ENCODE peak calls at places on chromosome 5, in ten cellular contexts. One of them, this sample, is unnamed.

GRCh38 chr5:157545911-157546310 is 29.7 kb downstream of the ADAM19 start:
- DNase-seq in epithelial cell of esophagus: no peak
- DNase-seq in posterior vena cava: no peak
- DNase-seq in epithelial cell of prostate: no peak
- DNase-seq in dermis blood vessel endothelial cell: no peak
- DNase-seq in activated CD8-positive, alpha-beta memory T cell treated with anti-CD3 and anti-CD28 coated beads for 1 hour: no peak
- DNase-seq in NCI-H1694: no peak
- DNase-seq in mucosa of descending colon: no peak
- DNase-seq in GM04503: no peak
- DNase-seq in fibroblast of villous mesenchyme: no peak
- DNase-seq in this sample: no peak

GRCh38 chr5:156534086-156534485 is 207.1 kb downstream of the SGCD start:
- DNase-seq in dermis blood vessel endothelial cell: no peak
- DNase-seq in GM04503: no peak
- DNase-seq in epithelial cell of esophagus: no peak
- DNase-seq in NCI-H1694: no peak
- DNase-seq in mucosa of descending colon: no peak
- DNase-seq in posterior vena cava: no peak
- DNase-seq in activated CD8-positive, alpha-beta memory T cell treated with anti-CD3 and anti-CD28 coated beads for 1 hour: no peak
- DNase-seq in fibroblast of villous mesenchyme: no peak
- DNase-seq in epithelial cell of prostate: no peak
- DNase-seq in this sample: no peak

GRCh38 chr5:98402130-98402529 is 371.3 kb upstream of the RGMB start:
- DNase-seq in mucosa of descending colon: no peak
- DNase-seq in epithelial cell of prostate: no peak
- DNase-seq in activated CD8-positive, alpha-beta memory T cell treated with anti-CD3 and anti-CD28 coated beads for 1 hour: no peak
- DNase-seq in GM04503: no peak
- DNase-seq in epithelial cell of esophagus: peak; percentile 54
- DNase-seq in fibroblast of villous mesenchyme: no peak
- DNase-seq in dermis blood vessel endothelial cell: no peak
- DNase-seq in NCI-H1694: no peak
- DNase-seq in posterior vena cava: no peak
- DNase-seq in this sample: no peak

GRCh38 chr5:2093859-2094615 is 211.3 kb upstream of the IRX4 start:
- DNase-seq in dermis blood vessel endothelial cell: peak; percentile 67
- DNase-seq in mucosa of descending colon: no peak
- DNase-seq in NCI-H1694: no peak
- DNase-seq in posterior vena cava: peak; percentile 88
- DNase-seq in activated CD8-positive, alpha-beta memory T cell treated with anti-CD3 and anti-CD28 coated beads for 1 hour: no peak
- DNase-seq in GM04503: peak; percentile 11
- DNase-seq in fibroblast of villous mesenchyme: peak; percentile 80
- DNase-seq in epithelial cell of esophagus: peak; percentile 82
- DNase-seq in epithelial cell of prostate: no peak
- DNase-seq in this sample: no peak

GRCh38 chr5:5231576-5231975 is 91.4 kb downstream of the ADAMTS16 start:
- DNase-seq in posterior vena cava: no peak
- DNase-seq in epithelial cell of prostate: no peak
- DNase-seq in NCI-H1694: no peak
- DNase-seq in activated CD8-positive, alpha-beta memory T cell treated with anti-CD3 and anti-CD28 coated beads for 1 hour: no peak
- DNase-seq in GM04503: no peak
- DNase-seq in fibroblast of villous mesenchyme: no peak
- DNase-seq in mucosa of descending colon: no peak
- DNase-seq in dermis blood vessel endothelial cell: no peak
- DNase-seq in epithelial cell of esophagus: no peak
- DNase-seq in this sample: no peak

GRCh38 chr5:141598389-141599360 is 20.1 kb downstream of the DIAPH1 start:
- DNase-seq in epithelial cell of prostate: no peak
- DNase-seq in GM04503: peak; percentile 37
- DNase-seq in mucosa of descending colon: no peak
- DNase-seq in fibroblast of villous mesenchyme: peak; percentile 13
- DNase-seq in epithelial cell of esophagus: no peak
- DNase-seq in NCI-H1694: no peak
- DNase-seq in activated CD8-positive, alpha-beta memory T cell treated with anti-CD3 and anti-CD28 coated beads for 1 hour: no peak
- DNase-seq in dermis blood vessel endothelial cell: peak; percentile 9
- DNase-seq in posterior vena cava: no peak
- DNase-seq in this sample: no peak

GRCh38 chr5:76733049-76733417 is 17.1 kb downstream of the F2R start:
- DNase-seq in mucosa of descending colon: peak; percentile 33
- DNase-seq in NCI-H1694: no peak
- DNase-seq in posterior vena cava: no peak
- DNase-seq in GM04503: no peak
- DNase-seq in fibroblast of villous mesenchyme: no peak
- DNase-seq in dermis blood vessel endothelial cell: no peak
- DNase-seq in epithelial cell of prostate: no peak
- DNase-seq in activated CD8-positive, alpha-beta memory T cell treated with anti-CD3 and anti-CD28 coated beads for 1 hour: no peak
- DNase-seq in epithelial cell of esophagus: no peak
- DNase-seq in this sample: no peak

GRCh38 chr5:102090770-102091169 is 205.3 kb downstream of the SLCO4C1 start:
- DNase-seq in fibroblast of villous mesenchyme: no peak
- DNase-seq in NCI-H1694: peak; percentile 7
- DNase-seq in epithelial cell of esophagus: peak; percentile 1
- DNase-seq in dermis blood vessel endothelial cell: peak; percentile 30
- DNase-seq in posterior vena cava: no peak
- DNase-seq in GM04503: no peak
- DNase-seq in activated CD8-positive, alpha-beta memory T cell treated with anti-CD3 and anti-CD28 coated beads for 1 hour: no peak
- DNase-seq in epithelial cell of prostate: no peak
- DNase-seq in mucosa of descending colon: peak; percentile 31
- DNase-seq in this sample: no peak

GRCh38 chr5:44536650-44537260 is 147.5 kb upstream of the FGF10 start:
- DNase-seq in posterior vena cava: no peak
- DNase-seq in dermis blood vessel endothelial cell: peak; percentile 43
- DNase-seq in epithelial cell of prostate: no peak
- DNase-seq in fibroblast of villous mesenchyme: peak; percentile 58
- DNase-seq in mucosa of descending colon: peak; percentile 25
- DNase-seq in GM04503: no peak
- DNase-seq in activated CD8-positive, alpha-beta memory T cell treated with anti-CD3 and anti-CD28 coated beads for 1 hour: no peak
- DNase-seq in epithelial cell of esophagus: peak; percentile 69
- DNase-seq in NCI-H1694: peak; percentile 31
- DNase-seq in this sample: no peak

GRCh38 chr5:101326766-101327165 is 423.7 kb upstream of the ST8SIA4 start:
- DNase-seq in epithelial cell of esophagus: peak; percentile 2
- DNase-seq in epithelial cell of prostate: no peak
- DNase-seq in mucosa of descending colon: no peak
- DNase-seq in activated CD8-positive, alpha-beta memory T cell treated with anti-CD3 and anti-CD28 coated beads for 1 hour: no peak
- DNase-seq in GM04503: peak; percentile 2
- DNase-seq in posterior vena cava: no peak
- DNase-seq in NCI-H1694: no peak
- DNase-seq in dermis blood vessel endothelial cell: no peak
- DNase-seq in fibroblast of villous mesenchyme: no peak
- DNase-seq in this sample: no peak

GRCh38 chr5:55645304-55645703 is 66.8 kb downstream of the SLC38A9 start:
- DNase-seq in GM04503: no peak
- DNase-seq in mucosa of descending colon: no peak
- DNase-seq in NCI-H1694: no peak
- DNase-seq in dermis blood vessel endothelial cell: peak; percentile 10
- DNase-seq in activated CD8-positive, alpha-beta memory T cell treated with anti-CD3 and anti-CD28 coated beads for 1 hour: no peak
- DNase-seq in fibroblast of villous mesenchyme: peak; percentile 89
- DNase-seq in posterior vena cava: no peak
- DNase-seq in epithelial cell of prostate: no peak
- DNase-seq in epithelial cell of esophagus: peak; percentile 46
- DNase-seq in this sample: no peak

This sample was measured in dorsolateral prefrontal cortex.